ENCODE peak calls at places on chromosomes 2 and 18, in ten cellular contexts. Q is NB4, N is heart left ventricle, Z is stomach, D is tibial nerve, X is adrenal gland, G is breast epithelium, B is A549, M is suprapubic skin, J is spleen. R is an unnamed sample.
A peak's percentile ranks its signal among the peaks of the same experiment; 100 is the strongest.

GRCh38 chr2:143294068-143294467 is 164.8 kb downstream of the ARHGAP15 start:
- DNase-seq in Q (no peak), X (no peak), N (no peak), B (no peak), Z (no peak), J (no peak), G (no peak), D (no peak), M (no peak), R (no peak)

GRCh38 chr2:109258905-109259540 is 130.0 kb downstream of the SH3RF3 start:
- DNase-seq in G (no peak), M (no peak), Q (no peak), B (no peak), D (no peak), Z (no peak), N (no peak), X (no peak), J (peak; percentile 54), R (no peak)

GRCh38 chr2:219987830-219988229 is 360.4 kb downstream of the SLC4A3 start:
- DNase-seq in X (no peak), J (no peak), Z (no peak), D (no peak), N (no peak), B (peak; percentile 42), G (no peak), M (no peak), Q (no peak), R (peak; percentile 57)

GRCh38 chr2:191995285-191995684 is 148.4 kb upstream of the CAVIN2 start:
- DNase-seq in Q (peak; percentile 6), J (no peak), X (no peak), B (no peak), N (no peak), M (no peak), D (no peak), G (no peak), Z (no peak), R (no peak)

GRCh38 chr18:26621161-26622026 is 73.0 kb upstream of the KCTD1 start:
- DNase-seq in N (peak; percentile 54), M (no peak), B (peak; percentile 68), Q (peak; percentile 72), J (no peak), X (peak; percentile 81), G (no peak), D (no peak), Z (peak; percentile 59), R (peak; percentile 11)

GRCh38 chr2:14255135-14255820 is 377.2 kb upstream of the LRATD1 start:
- DNase-seq in M (no peak), N (no peak), Q (no peak), G (no peak), X (no peak), J (no peak), D (no peak), Z (no peak), B (peak; percentile 9), R (peak; percentile 26)

GRCh38 chr2:21059885-21060610 is 16.2 kb upstream of the APOB start:
- DNase-seq in X (no peak), M (no peak), Z (no peak), G (no peak), D (no peak), J (no peak), Q (no peak), B (no peak), N (no peak), R (no peak)

GRCh38 chr18:46481048-46481846 is 175.8 kb downstream of the LOXHD1 start:
- DNase-seq in G (peak; percentile 35), D (peak; percentile 56), Q (peak; percentile 57), J (no peak), Z (peak; percentile 57), B (peak; percentile 35), N (no peak), M (no peak), X (peak; percentile 81), R (no peak)

DNA sequence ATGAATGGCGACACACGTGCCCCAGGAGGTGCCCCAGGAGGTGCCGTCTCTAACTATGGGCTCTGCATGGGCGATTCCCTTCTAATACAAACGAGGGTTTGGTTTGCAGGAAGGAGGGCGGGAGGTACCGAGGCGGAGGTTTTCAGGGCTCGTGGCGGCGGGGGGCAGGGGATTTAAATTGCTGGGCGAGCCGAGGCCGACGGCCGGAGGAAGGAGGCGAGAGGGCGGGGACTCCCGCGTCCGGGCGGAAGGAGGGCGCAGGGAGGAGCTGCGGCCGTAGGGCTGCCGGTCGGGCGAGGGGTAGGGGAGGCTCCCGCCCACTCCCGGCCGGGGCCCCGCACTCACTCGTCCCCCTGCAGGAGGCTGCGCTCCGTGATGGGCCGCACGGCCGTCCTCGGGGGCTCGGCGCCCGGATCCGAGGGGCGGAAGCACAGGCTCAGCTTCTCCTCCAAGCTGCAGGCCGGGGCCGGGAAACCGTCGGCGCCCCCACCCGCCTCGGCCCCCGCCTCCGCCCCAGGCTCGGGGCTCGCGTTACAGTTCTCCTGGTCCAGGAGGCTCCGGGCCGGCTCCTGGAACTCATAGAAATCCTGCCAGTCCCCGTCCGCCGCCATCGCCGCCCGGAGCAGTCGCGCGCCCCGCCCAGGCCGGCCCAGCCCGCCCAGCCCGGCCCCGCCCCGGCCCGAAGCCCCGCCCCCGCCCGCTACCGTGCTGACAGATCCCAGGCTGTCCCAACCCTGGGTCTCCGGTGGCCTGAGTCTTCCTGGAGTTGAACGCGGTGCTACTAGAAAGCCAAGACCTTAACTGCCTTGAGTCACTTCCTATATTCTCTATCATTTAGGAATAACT is at the start of gene FEZ2:
- DNase-seq in B (peak; percentile 83), G (peak; percentile 45), N (peak; percentile 82), M (peak; percentile 77), Q (peak; percentile 95), D (peak; percentile 40), Z (peak; percentile 75), X (peak; percentile 83), J (peak; percentile 95), R (peak; percentile 85)
- TF ChIP-seq POLR2A in B (peak; percentile 41), G (no peak), N (no peak), M (no peak), Q (peak; percentile 38), D (no peak), Z (no peak), X (peak; percentile 68), J (no peak), R (peak; percentile 41)

DNA sequence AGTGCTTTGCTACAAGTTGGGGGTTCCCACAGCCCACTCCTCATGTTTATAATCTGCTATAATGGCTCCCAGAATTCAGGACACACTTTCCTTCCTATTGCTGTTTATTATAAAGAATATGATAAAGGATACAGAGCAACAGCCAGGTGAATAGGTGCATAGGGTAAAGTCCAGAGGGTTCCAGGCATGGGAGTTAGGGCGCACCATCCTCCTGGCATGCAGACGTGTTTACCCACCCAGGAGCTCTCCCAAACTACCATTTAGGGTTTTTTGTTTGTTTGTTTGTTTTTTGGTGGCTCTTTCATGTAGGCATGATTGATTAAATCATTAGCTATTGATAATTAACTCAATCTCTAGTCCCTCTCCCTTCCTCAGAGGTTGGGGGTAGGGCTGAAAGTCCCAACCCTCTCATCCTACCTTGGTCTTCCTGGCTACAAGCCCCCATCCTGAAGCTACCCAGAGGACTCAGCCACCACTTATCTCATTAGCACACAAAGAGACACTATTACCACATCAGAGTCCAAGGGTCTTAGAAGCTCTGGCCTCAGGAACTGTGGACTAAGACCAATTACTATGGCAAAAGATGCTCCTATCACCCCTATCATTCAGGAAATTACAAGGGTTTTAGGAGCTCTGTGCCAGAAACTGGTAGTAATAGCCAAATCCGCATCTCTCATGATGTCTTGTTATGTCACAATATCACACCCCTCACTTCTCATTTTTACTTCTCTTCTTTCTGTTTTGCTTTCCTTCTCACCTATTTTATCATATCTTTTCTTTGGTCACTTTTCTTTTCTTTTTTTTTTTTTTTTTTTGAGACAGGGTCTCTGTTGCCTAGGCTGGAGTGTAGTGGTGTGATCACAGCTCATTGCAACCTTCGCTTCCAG is 154.8 kb upstream of the TTC39C start:
- DNase-seq in B (no peak), M (no peak), Z (no peak), D (no peak), G (no peak), N (no peak), X (no peak), Q (no peak), J (no peak), R (no peak)
- TF ChIP-seq POLR2A in B (no peak), M (no peak), Z (no peak), D (no peak), G (no peak), N (no peak), X (no peak), Q (no peak), J (no peak), R (no peak)

GRCh38 chr2:25421289-25421688 is 79.6 kb upstream of the DNMT3A start:
- DNase-seq in Z (no peak), B (no peak), D (no peak), J (no peak), G (no peak), M (no peak), Q (peak; percentile 48), N (no peak), X (no peak), R (no peak)
- TF ChIP-seq POLR2A in Z (no peak), B (no peak), D (no peak), J (no peak), G (no peak), M (no peak), Q (no peak), N (no peak), X (no peak), R (no peak)

GRCh38 chr18:23438046-23438377 is 15.1 kb upstream of the RIOK3 start:
- DNase-seq in B (no peak), M (no peak), Q (no peak), J (no peak), N (no peak), X (no peak), D (no peak), G (no peak), Z (no peak), R (no peak)

GRCh38 chr18:23438608-23439366 is 14.3 kb upstream of the RIOK3 start:
- DNase-seq in J (no peak), X (no peak), M (no peak), N (no peak), Q (no peak), G (no peak), B (no peak), D (no peak), Z (no peak), R (no peak)

GRCh38 chr18:23433360-23433759 is 19.7 kb upstream of the RIOK3 start:
- DNase-seq in Z (peak; percentile 36), Q (no peak), X (no peak), N (peak; percentile 55), J (no peak), G (no peak), D (no peak), B (no peak), M (no peak), R (no peak)

GRCh38 chr18:23442958-23443357 is 10.1 kb upstream of the RIOK3 start:
- DNase-seq in Z (no peak), M (no peak), Q (no peak), G (no peak), X (no peak), N (no peak), B (no peak), J (no peak), D (no peak), R (no peak)

DNA sequence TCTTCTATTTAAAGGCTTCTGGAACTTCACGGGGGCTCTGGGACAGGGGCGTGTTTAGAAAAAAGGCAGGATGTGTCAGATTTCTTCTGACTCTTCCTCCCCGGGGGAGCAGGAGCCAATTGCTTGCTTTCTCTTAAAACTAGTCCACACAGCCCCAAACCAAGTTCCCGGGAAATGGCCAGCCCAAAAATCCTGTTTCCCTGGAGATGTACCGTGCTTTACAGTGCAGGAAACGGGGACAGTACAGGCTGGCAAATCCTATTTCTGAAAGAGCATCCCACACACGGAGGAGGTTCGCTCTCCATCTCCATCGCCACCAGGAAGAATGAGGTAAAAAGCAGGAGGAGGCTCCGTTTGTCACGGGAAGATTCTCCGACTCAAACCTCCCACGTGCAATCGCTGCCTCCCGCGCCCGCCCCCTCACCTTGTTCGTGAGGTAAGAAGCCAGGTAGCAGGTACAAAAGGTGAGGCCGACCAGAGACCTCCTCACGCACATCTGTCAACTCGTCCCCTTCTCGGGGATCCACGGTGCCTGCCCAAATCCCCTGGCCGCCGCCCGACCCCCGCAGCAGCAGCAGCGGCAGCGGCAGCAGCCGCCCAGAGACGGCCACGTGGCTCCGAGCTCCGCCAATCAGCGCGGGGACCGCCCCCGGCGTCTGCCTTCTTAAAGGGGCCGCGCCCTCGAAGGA is 15.6 kb upstream of the RIOK3 start:
- DNase-seq in J (peak; percentile 98), B (peak; percentile 54), N (peak; percentile 88), Z (peak; percentile 85), G (peak; percentile 72), X (peak; percentile 90), D (peak; percentile 70), M (peak; percentile 90), Q (peak; percentile 76), R (peak; percentile 42)
- TF ChIP-seq POLR2A in J (no peak), B (peak; percentile 57), N (no peak), Z (no peak), G (no peak), X (no peak), D (no peak), M (no peak), Q (peak; percentile 35), R (peak; percentile 41)

R was measured in H54.